ENCODE peak calls at places on chromosomes 6 and 20, in eight cellular contexts. N is osteoblast, H is neural progenitor cell, W is left ventricle myocardium inferior, C is tibial artery, V is lower lobe of right lung, I is endodermal cell, J is transverse colon. D is an unnamed sample.

GRCh38 chr20:62409935-62410741 is 3.1 kb upstream of the CABLES2 start:
- DNase-seq in J (peak; percentile 73), N (peak; percentile 97), C (no peak), H (peak; percentile 84), W (peak; percentile 43), V (peak; percentile 76), I (peak; percentile 88), D (no peak)

GRCh38 chr20:24060851-24061590 is 72.4 kb upstream of the GGTLC1 start:
- DNase-seq in J (no peak), N (no peak), V (no peak), W (no peak), C (no peak), H (no peak), I (peak; percentile 67), D (peak; percentile 7)

GRCh38 chr6:42314571-42314950 is 96.9 kb upstream of the MRPS10 start:
- DNase-seq in I (no peak), J (no peak), H (no peak), V (no peak), C (no peak), W (no peak), N (no peak), D (no peak)

GRCh38 chr20:57708694-57709673 is 831 bp downstream of the PMEPA1 start:
- DNase-seq in C (no peak), N (peak; percentile 94), V (no peak), I (no peak), W (peak; percentile 43), H (peak; percentile 37), J (no peak), D (no peak)

GRCh38 chr6:27176096-27176495 is 71.4 kb upstream of the PRSS16 start:
- DNase-seq in N (no peak), H (no peak), W (no peak), J (no peak), I (no peak), V (no peak), C (no peak), D (no peak)

GRCh38 chr6:71124340-71124739 is 164.3 kb upstream of the OGFRL1 start:
- DNase-seq in W (no peak), C (no peak), I (no peak), H (no peak), V (no peak), J (no peak), N (peak; percentile 29), D (no peak)

GRCh38 chr20:63848003-63848911 is 13.0 kb upstream of the ABHD16B start:
- DNase-seq in W (no peak), C (peak; percentile 64), V (no peak), H (no peak), J (no peak), N (peak; percentile 84), I (peak; percentile 68), D (no peak)

GRCh38 chr6:54722328-54722727 is 124.2 kb upstream of the FAM83B start:
- DNase-seq in H (no peak), W (no peak), C (no peak), V (no peak), N (no peak), I (no peak), J (no peak), D (no peak)

GRCh38 chr20:19260412-19261090 is 48.1 kb downstream of the SLC24A3 start:
- DNase-seq in V (no peak), N (no peak), I (peak; percentile 30), H (no peak), W (no peak), J (no peak), C (no peak), D (no peak)

GRCh38 chr6:138546733-138547185 is 47.5 kb upstream of the NHSL1 start:
- DNase-seq in I (peak; percentile 76), C (no peak), N (no peak), H (no peak), V (no peak), W (no peak), J (no peak), D (no peak)

GRCh38 chr6:18835976-18836375 is 448.8 kb downstream of the RNF144B start:
- DNase-seq in V (no peak), C (no peak), N (no peak), I (no peak), J (no peak), H (no peak), W (no peak), D (no peak)

GRCh38 chr6:170255426-170256125 is 35.3 kb downstream of the DLL1 start:
- DNase-seq in J (no peak), N (no peak), W (no peak), C (no peak), H (no peak), V (no peak), I (no peak), D (no peak)

GRCh38 chr20:45968801-45969711 is 2.9 kb downstream of the ZNF335 start:
- DNase-seq in H (no peak), I (peak; percentile 28), V (peak; percentile 45), C (peak; percentile 37), J (no peak), W (no peak), N (peak; percentile 93), D (no peak)

GRCh38 chr6:155412335-155412734 is 43.3 kb downstream of the NOX3 start:
- DNase-seq in I (no peak), C (no peak), N (no peak), W (no peak), V (no peak), H (peak; percentile 11), J (no peak), D (no peak)

GRCh38 chr6:167537816-167538215 is 212.9 kb downstream of the TTLL2 start:
- DNase-seq in I (no peak), N (no peak), W (no peak), H (no peak), V (no peak), J (no peak), C (no peak), D (no peak)

GRCh38 chr20:15253431-15253830 is 916.0 kb upstream of the FLRT3 start:
- DNase-seq in C (no peak), W (no peak), H (no peak), J (no peak), N (no peak), I (no peak), V (no peak), D (no peak)

GRCh38 chr6:150966786-150967185 is 101.3 kb downstream of the MTHFD1L start:
- DNase-seq in W (no peak), C (no peak), H (no peak), N (no peak), J (peak; percentile 11), V (no peak), I (no peak), D (no peak)

GRCh38 chr20:43667341-43668132 is 623 bp downstream of the MYBL2 start:
- DNase-seq in H (peak; percentile 67), N (peak; percentile 81), V (no peak), W (no peak), C (no peak), J (no peak), I (peak; percentile 84), D (no peak)

GRCh38 chr6:71138416-71138815 is 150.2 kb upstream of the OGFRL1 start:
- DNase-seq in J (no peak), N (no peak), W (no peak), I (no peak), H (no peak), V (no peak), C (no peak), D (no peak)

GRCh38 chr20:49956689-49957443 is 20.7 kb downstream of the RNF114 start:
- DNase-seq in W (peak; percentile 65), N (no peak), C (no peak), J (no peak), I (no peak), H (no peak), V (no peak), D (no peak)

GRCh38 chr6:43714311-43715055 is 26.9 kb upstream of the MRPS18A start:
- DNase-seq in J (peak; percentile 44), N (peak; percentile 89), I (peak; percentile 64), W (peak; percentile 57), V (no peak), C (no peak), H (peak; percentile 32), D (no peak)
- H3K27ac ChIP-seq in J (peak overlapping the region; percentile 69), N (no peak overlapping the region), I (no peak overlapping the region), W (peak overlapping the region; percentile 90), V (no peak overlapping the region), C (no peak overlapping the region), H (no peak overlapping the region), D (no peak overlapping the region)

DNA sequence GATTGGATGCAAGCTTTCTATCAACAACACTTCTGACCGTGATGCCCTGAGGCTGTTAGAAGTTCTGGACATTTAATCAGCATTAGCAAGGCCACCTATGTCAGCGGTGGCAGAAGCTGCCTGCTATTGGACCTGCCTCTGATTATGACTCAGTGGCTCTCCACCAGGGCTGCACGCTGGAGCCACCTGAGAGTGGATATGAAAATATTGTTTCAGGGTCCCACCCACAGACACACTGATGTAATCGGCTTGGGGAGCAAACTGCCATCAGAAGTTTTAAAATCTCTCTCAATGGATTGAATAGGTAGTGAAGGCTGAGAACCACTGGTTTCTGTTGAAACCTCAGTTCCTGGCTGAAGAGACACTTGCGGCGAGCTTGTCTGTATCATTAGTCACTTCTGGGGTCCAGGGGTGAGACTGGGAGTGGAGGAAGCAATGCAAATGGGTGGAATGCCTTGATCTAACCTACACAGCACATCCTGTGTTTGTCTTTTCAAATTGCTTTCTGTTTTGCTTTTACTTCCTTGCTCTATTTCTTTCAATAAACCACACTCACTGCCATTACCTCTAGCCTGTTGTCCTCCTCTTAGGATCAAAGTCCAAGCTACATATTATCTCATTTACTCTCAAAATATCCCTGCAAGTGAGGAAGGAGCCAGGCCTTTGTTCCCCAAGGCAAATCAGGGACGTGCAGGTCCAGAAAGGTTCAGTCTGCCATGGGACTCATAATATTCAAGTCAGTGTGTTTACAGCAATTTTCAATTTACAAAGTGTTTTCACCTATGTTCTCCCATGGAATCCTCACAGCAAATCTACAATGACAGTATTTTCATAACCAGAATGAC is 4.2 kb downstream of the CLIC5 start:
- DNase-seq in H (no peak), N (no peak), C (no peak), V (no peak), W (peak; percentile 17), I (no peak), J (peak; percentile 69), D (no peak)
- H3K4me3 ChIP-seq in H (no peak overlapping the region), N (no peak overlapping the region), C (no peak overlapping the region), V (peak overlapping the region; percentile 9), W (peak overlapping the region; percentile 79), I (no peak overlapping the region), J (no peak overlapping the region), D (no peak overlapping the region)

GRCh38 chr6:80143312-80143960 is 37.0 kb downstream of the BCKDHB start:
- DNase-seq in H (no peak), V (peak; percentile 49), W (peak; percentile 37), I (no peak), C (peak; percentile 85), N (peak; percentile 29), J (peak; percentile 45), D (no peak)
- H3K27ac ChIP-seq in H (no peak overlapping the region), V (no peak overlapping the region), W (peak overlapping the region; percentile 54), I (no peak overlapping the region), C (peak overlapping the region; percentile 62), N (peak overlapping the region; percentile 52), J (peak overlapping the region; percentile 20), D (no peak overlapping the region)

GRCh38 chr6:35468980-35469710 is 944 bp downstream of the RPL10A start:
- DNase-seq in H (no peak), C (no peak), N (peak; percentile 73), J (no peak), W (no peak), I (peak; percentile 68), V (no peak), D (no peak)
- H3K4me3 ChIP-seq in H (peak overlapping the region; percentile 81), C (peak overlapping the region; percentile 80), N (peak overlapping the region; percentile 99), J (peak overlapping the region; percentile 79), W (peak overlapping the region; percentile 78), I (peak overlapping the region; percentile 99), V (peak overlapping the region; percentile 92), D (peak overlapping the region; percentile 64)

D was measured in iPS DF 6.9.